ENCODE peak calls at places on chromosomes 2 and 18, in nine cellular contexts. One of them, this sample, is unnamed.

GRCh38 chr2:241584446-241584845 is 25.9 kb downstream of the BOK start:
- DNase-seq in PC-9: peak; percentile 88
- DNase-seq in kidney epithelial cell: no peak
- DNase-seq in NB4: no peak
- DNase-seq in astrocyte of the spinal cord: peak; percentile 61
- DNase-seq in left ventricle myocardium inferior: no peak
- DNase-seq in cardiac muscle cell: no peak
- DNase-seq in mucosa of descending colon: peak; percentile 27
- DNase-seq in AG04449: no peak
- DNase-seq in this sample: peak; percentile 37

GRCh38 chr2:154392256-154392655 is 306.2 kb upstream of the KCNJ3 start:
- DNase-seq in PC-9: no peak
- DNase-seq in kidney epithelial cell: no peak
- DNase-seq in NB4: no peak
- DNase-seq in astrocyte of the spinal cord: no peak
- DNase-seq in left ventricle myocardium inferior: no peak
- DNase-seq in cardiac muscle cell: no peak
- DNase-seq in mucosa of descending colon: no peak
- DNase-seq in AG04449: no peak
- DNase-seq in this sample: no peak

GRCh38 chr2:43803113-43803512 is 29.3 kb downstream of the DYNC2LI1 start:
- DNase-seq in PC-9: no peak
- DNase-seq in kidney epithelial cell: no peak
- DNase-seq in NB4: no peak
- DNase-seq in astrocyte of the spinal cord: no peak
- DNase-seq in left ventricle myocardium inferior: no peak
- DNase-seq in cardiac muscle cell: no peak
- DNase-seq in mucosa of descending colon: no peak
- DNase-seq in AG04449: no peak
- DNase-seq in this sample: peak; percentile 3

GRCh38 chr2:108404784-108405397 is 27.1 kb downstream of the SULT1C4 start:
- DNase-seq in PC-9: no peak
- DNase-seq in kidney epithelial cell: no peak
- DNase-seq in NB4: no peak
- DNase-seq in astrocyte of the spinal cord: no peak
- DNase-seq in left ventricle myocardium inferior: no peak
- DNase-seq in cardiac muscle cell: no peak
- DNase-seq in mucosa of descending colon: no peak
- DNase-seq in AG04449: no peak
- DNase-seq in this sample: no peak

GRCh38 chr2:232142049-232142448 is 180.5 kb downstream of the DIS3L2 start:
- DNase-seq in PC-9: no peak
- DNase-seq in kidney epithelial cell: no peak
- DNase-seq in NB4: peak; percentile 54
- DNase-seq in astrocyte of the spinal cord: peak; percentile 33
- DNase-seq in left ventricle myocardium inferior: no peak
- DNase-seq in cardiac muscle cell: peak; percentile 65
- DNase-seq in mucosa of descending colon: no peak
- DNase-seq in AG04449: no peak
- DNase-seq in this sample: peak; percentile 55

GRCh38 chr18:55448390-55448789 is 139.6 kb downstream of the TCF4 start:
- DNase-seq in PC-9: no peak
- DNase-seq in kidney epithelial cell: no peak
- DNase-seq in NB4: no peak
- DNase-seq in astrocyte of the spinal cord: no peak
- DNase-seq in left ventricle myocardium inferior: no peak
- DNase-seq in cardiac muscle cell: no peak
- DNase-seq in mucosa of descending colon: no peak
- DNase-seq in AG04449: no peak
- DNase-seq in this sample: no peak

GRCh38 chr2:215358891-215359575 is 47.2 kb downstream of the ATIC start:
- DNase-seq in PC-9: no peak
- DNase-seq in kidney epithelial cell: no peak
- DNase-seq in NB4: no peak
- DNase-seq in astrocyte of the spinal cord: peak; percentile 54
- DNase-seq in left ventricle myocardium inferior: no peak
- DNase-seq in cardiac muscle cell: no peak
- DNase-seq in mucosa of descending colon: no peak
- DNase-seq in AG04449: no peak
- DNase-seq in this sample: peak; percentile 49

GRCh38 chr2:207939342-207940108 is 85.8 kb downstream of the PLEKHM3 start:
- DNase-seq in PC-9: no peak
- DNase-seq in kidney epithelial cell: no peak
- DNase-seq in NB4: no peak
- DNase-seq in astrocyte of the spinal cord: no peak
- DNase-seq in left ventricle myocardium inferior: no peak
- DNase-seq in cardiac muscle cell: no peak
- DNase-seq in mucosa of descending colon: no peak
- DNase-seq in AG04449: no peak
- DNase-seq in this sample: no peak

GRCh38 chr2:99648115-99648850 is 158.5 kb upstream of the REV1 start:
- DNase-seq in PC-9: no peak
- DNase-seq in kidney epithelial cell: no peak
- DNase-seq in NB4: no peak
- DNase-seq in astrocyte of the spinal cord: peak; percentile 61
- DNase-seq in left ventricle myocardium inferior: no peak
- DNase-seq in cardiac muscle cell: no peak
- DNase-seq in mucosa of descending colon: no peak
- DNase-seq in AG04449: no peak
- DNase-seq in this sample: no peak

GRCh38 chr2:127080941-127081769 is 25.8 kb downstream of the BIN1 start:
- DNase-seq in PC-9: no peak
- DNase-seq in kidney epithelial cell: peak; percentile 64
- DNase-seq in NB4: peak; percentile 56
- DNase-seq in astrocyte of the spinal cord: no peak
- DNase-seq in left ventricle myocardium inferior: no peak
- DNase-seq in cardiac muscle cell: no peak
- DNase-seq in mucosa of descending colon: peak; percentile 83
- DNase-seq in AG04449: no peak
- DNase-seq in this sample: no peak

GRCh38 chr18:46343940-46344372 is 239.8 kb downstream of the HAUS1 start:
- DNase-seq in PC-9: no peak
- DNase-seq in kidney epithelial cell: no peak
- DNase-seq in NB4: peak; percentile 29
- DNase-seq in astrocyte of the spinal cord: no peak
- DNase-seq in left ventricle myocardium inferior: peak; percentile 40
- DNase-seq in cardiac muscle cell: no peak
- DNase-seq in mucosa of descending colon: peak; percentile 57
- DNase-seq in AG04449: no peak
- DNase-seq in this sample: no peak

GRCh38 chr18:46439037-46439436 is 218.0 kb downstream of the LOXHD1 start:
- DNase-seq in PC-9: no peak
- DNase-seq in kidney epithelial cell: no peak
- DNase-seq in NB4: no peak
- DNase-seq in astrocyte of the spinal cord: no peak
- DNase-seq in left ventricle myocardium inferior: no peak
- DNase-seq in cardiac muscle cell: no peak
- DNase-seq in mucosa of descending colon: no peak
- DNase-seq in AG04449: no peak
- DNase-seq in this sample: no peak

GRCh38 chr2:235859651-235860050 is 308.5 kb downstream of the GBX2 start:
- DNase-seq in PC-9: no peak
- DNase-seq in kidney epithelial cell: no peak
- DNase-seq in NB4: peak; percentile 38
- DNase-seq in astrocyte of the spinal cord: peak; percentile 61
- DNase-seq in left ventricle myocardium inferior: peak; percentile 27
- DNase-seq in cardiac muscle cell: peak; percentile 13
- DNase-seq in mucosa of descending colon: no peak
- DNase-seq in AG04449: no peak
- DNase-seq in this sample: peak; percentile 69

GRCh38 chr2:152743004-152743403 is 24.6 kb downstream of the ARL6IP6 start:
- DNase-seq in PC-9: no peak
- DNase-seq in kidney epithelial cell: no peak
- DNase-seq in NB4: no peak
- DNase-seq in astrocyte of the spinal cord: no peak
- DNase-seq in left ventricle myocardium inferior: no peak
- DNase-seq in cardiac muscle cell: peak; percentile 28
- DNase-seq in mucosa of descending colon: no peak
- DNase-seq in AG04449: no peak
- DNase-seq in this sample: peak; percentile 17

GRCh38 chr2:241065355-241065803 is 36.7 kb downstream of the MTERF4 start:
- DNase-seq in PC-9: no peak
- DNase-seq in kidney epithelial cell: no peak
- DNase-seq in NB4: no peak
- DNase-seq in astrocyte of the spinal cord: no peak
- DNase-seq in left ventricle myocardium inferior: no peak
- DNase-seq in cardiac muscle cell: no peak
- DNase-seq in mucosa of descending colon: no peak
- DNase-seq in AG04449: no peak
- DNase-seq in this sample: no peak

GRCh38 chr18:670456-670996 is 13.1 kb downstream of the TYMS start:
- DNase-seq in PC-9: no peak
- DNase-seq in kidney epithelial cell: no peak
- DNase-seq in NB4: no peak
- DNase-seq in astrocyte of the spinal cord: no peak
- DNase-seq in left ventricle myocardium inferior: no peak
- DNase-seq in cardiac muscle cell: no peak
- DNase-seq in mucosa of descending colon: no peak
- DNase-seq in AG04449: no peak
- DNase-seq in this sample: no peak

GRCh38 chr2:239360421-239361310 is 40.2 kb downstream of the HDAC4 start:
- DNase-seq in PC-9: no peak
- DNase-seq in kidney epithelial cell: no peak
- DNase-seq in NB4: no peak
- DNase-seq in astrocyte of the spinal cord: no peak
- DNase-seq in left ventricle myocardium inferior: no peak
- DNase-seq in cardiac muscle cell: no peak
- DNase-seq in mucosa of descending colon: no peak
- DNase-seq in AG04449: no peak
- DNase-seq in this sample: no peak

GRCh38 chr18:45519881-45520280 is 95.4 kb upstream of the SLC14A2 start:
- DNase-seq in PC-9: no peak
- DNase-seq in kidney epithelial cell: no peak
- DNase-seq in NB4: no peak
- DNase-seq in astrocyte of the spinal cord: peak; percentile 74
- DNase-seq in left ventricle myocardium inferior: no peak
- DNase-seq in cardiac muscle cell: no peak
- DNase-seq in mucosa of descending colon: no peak
- DNase-seq in AG04449: no peak
- DNase-seq in this sample: no peak

GRCh38 chr18:47830772-47831171 is 99.7 kb downstream of the SMAD2 start:
- DNase-seq in PC-9: no peak
- DNase-seq in kidney epithelial cell: no peak
- DNase-seq in NB4: no peak
- DNase-seq in astrocyte of the spinal cord: no peak
- DNase-seq in left ventricle myocardium inferior: no peak
- DNase-seq in cardiac muscle cell: no peak
- DNase-seq in mucosa of descending colon: no peak
- DNase-seq in AG04449: no peak
- DNase-seq in this sample: peak; percentile 14

GRCh38 chr2:226124548-226125011 is 675.0 kb downstream of the IRS1 start:
- DNase-seq in PC-9: no peak
- DNase-seq in kidney epithelial cell: no peak
- DNase-seq in NB4: no peak
- DNase-seq in astrocyte of the spinal cord: peak; percentile 33
- DNase-seq in left ventricle myocardium inferior: no peak
- DNase-seq in cardiac muscle cell: no peak
- DNase-seq in mucosa of descending colon: no peak
- DNase-seq in AG04449: no peak
- DNase-seq in this sample: peak; percentile 76
- TF ChIP-seq CTCF in PC-9: no peak
- TF ChIP-seq CTCF in kidney epithelial cell: no peak
- TF ChIP-seq CTCF in NB4: no peak
- TF ChIP-seq CTCF in astrocyte of the spinal cord: no peak
- TF ChIP-seq CTCF in left ventricle myocardium inferior: no peak
- TF ChIP-seq CTCF in cardiac muscle cell: no peak
- TF ChIP-seq CTCF in mucosa of descending colon: no peak
- TF ChIP-seq CTCF in AG04449: no peak
- TF ChIP-seq CTCF in this sample: no peak

GRCh38 chr2:209426432-209426831 is 2.6 kb downstream of the MAP2 start:
- DNase-seq in PC-9: peak; percentile 81
- DNase-seq in kidney epithelial cell: peak; percentile 32
- DNase-seq in NB4: no peak
- DNase-seq in astrocyte of the spinal cord: peak; percentile 69
- DNase-seq in left ventricle myocardium inferior: no peak
- DNase-seq in cardiac muscle cell: no peak
- DNase-seq in mucosa of descending colon: no peak
- DNase-seq in AG04449: no peak
- DNase-seq in this sample: peak; percentile 22
- H3K4me3 ChIP-seq in PC-9: no peak overlapping the region
- H3K4me3 ChIP-seq in kidney epithelial cell: no peak overlapping the region
- H3K4me3 ChIP-seq in NB4: no peak overlapping the region
- H3K4me3 ChIP-seq in astrocyte of the spinal cord: no peak overlapping the region
- H3K4me3 ChIP-seq in left ventricle myocardium inferior: no peak overlapping the region
- H3K4me3 ChIP-seq in cardiac muscle cell: no peak overlapping the region
- H3K4me3 ChIP-seq in mucosa of descending colon: no peak overlapping the region
- H3K4me3 ChIP-seq in AG04449: no peak overlapping the region
- H3K4me3 ChIP-seq in this sample: no peak overlapping the region

GRCh38 chr2:181891258-181891965 is at the start of gene ITPRID2:
- DNase-seq in PC-9: peak; percentile 78
- DNase-seq in kidney epithelial cell: peak; percentile 50
- DNase-seq in NB4: peak; percentile 95
- DNase-seq in astrocyte of the spinal cord: peak; percentile 92
- DNase-seq in left ventricle myocardium inferior: peak; percentile 90
- DNase-seq in cardiac muscle cell: peak; percentile 95
- DNase-seq in mucosa of descending colon: peak; percentile 92
- DNase-seq in AG04449: no peak
- DNase-seq in this sample: peak; percentile 92
- TF ChIP-seq CTCF in PC-9: peak; percentile 48
- TF ChIP-seq CTCF in kidney epithelial cell: no peak
- TF ChIP-seq CTCF in NB4: no peak
- TF ChIP-seq CTCF in astrocyte of the spinal cord: no peak
- TF ChIP-seq CTCF in left ventricle myocardium inferior: peak; percentile 36
- TF ChIP-seq CTCF in cardiac muscle cell: no peak
- TF ChIP-seq CTCF in mucosa of descending colon: peak; percentile 37
- TF ChIP-seq CTCF in AG04449: no peak
- TF ChIP-seq CTCF in this sample: no peak

GRCh38 chr18:51149605-51150429 is 47.7 kb downstream of the MEX3C start:
- DNase-seq in PC-9: peak; percentile 61
- DNase-seq in kidney epithelial cell: peak; percentile 43
- DNase-seq in NB4: no peak
- DNase-seq in astrocyte of the spinal cord: peak; percentile 63
- DNase-seq in left ventricle myocardium inferior: no peak
- DNase-seq in cardiac muscle cell: no peak
- DNase-seq in mucosa of descending colon: no peak
- DNase-seq in AG04449: peak; percentile 7
- DNase-seq in this sample: peak; percentile 60

GRCh38 chr18:51151568-51152511 is 45.6 kb downstream of the MEX3C start:
- DNase-seq in PC-9: no peak
- DNase-seq in kidney epithelial cell: no peak
- DNase-seq in NB4: peak; percentile 45
- DNase-seq in astrocyte of the spinal cord: no peak
- DNase-seq in left ventricle myocardium inferior: no peak
- DNase-seq in cardiac muscle cell: no peak
- DNase-seq in mucosa of descending colon: peak; percentile 81
- DNase-seq in AG04449: no peak
- DNase-seq in this sample: no peak

GRCh38 chr18:51153659-51154371 is 43.7 kb downstream of the MEX3C start:
- DNase-seq in PC-9: no peak
- DNase-seq in kidney epithelial cell: no peak
- DNase-seq in NB4: peak; percentile 70
- DNase-seq in astrocyte of the spinal cord: no peak
- DNase-seq in left ventricle myocardium inferior: no peak
- DNase-seq in cardiac muscle cell: no peak
- DNase-seq in mucosa of descending colon: peak; percentile 69
- DNase-seq in AG04449: no peak
- DNase-seq in this sample: no peak

GRCh38 chr18:51150430-51150746 is 47.1 kb downstream of the MEX3C start:
- DNase-seq in PC-9: no peak
- DNase-seq in kidney epithelial cell: no peak
- DNase-seq in NB4: no peak
- DNase-seq in astrocyte of the spinal cord: no peak
- DNase-seq in left ventricle myocardium inferior: no peak
- DNase-seq in cardiac muscle cell: no peak
- DNase-seq in mucosa of descending colon: no peak
- DNase-seq in AG04449: no peak
- DNase-seq in this sample: no peak

GRCh38 chr18:51151185-51151567 is 46.3 kb downstream of the MEX3C start:
- DNase-seq in PC-9: no peak
- DNase-seq in kidney epithelial cell: no peak
- DNase-seq in NB4: no peak
- DNase-seq in astrocyte of the spinal cord: no peak
- DNase-seq in left ventricle myocardium inferior: no peak
- DNase-seq in cardiac muscle cell: no peak
- DNase-seq in mucosa of descending colon: no peak
- DNase-seq in AG04449: no peak
- DNase-seq in this sample: no peak
- H3K4me3 ChIP-seq in PC-9: no peak overlapping the region
- H3K4me3 ChIP-seq in kidney epithelial cell: no peak overlapping the region
- H3K4me3 ChIP-seq in NB4: no peak overlapping the region
- H3K4me3 ChIP-seq in astrocyte of the spinal cord: no peak overlapping the region
- H3K4me3 ChIP-seq in left ventricle myocardium inferior: no peak overlapping the region
- H3K4me3 ChIP-seq in cardiac muscle cell: no peak overlapping the region
- H3K4me3 ChIP-seq in mucosa of descending colon: no peak overlapping the region
- H3K4me3 ChIP-seq in AG04449: no peak overlapping the region
- H3K4me3 ChIP-seq in this sample: no peak overlapping the region